ENCODE peak calls at places on chromosomes 7 and 10, in seven cellular contexts. P is upper lobe of left lung, H is uterus, X is Peyer's patch, O is IMR-90, W is right lobe of liver, D is tibial nerve. V is an unnamed sample.

GRCh38 chr7:157402388-157402703 is 65.5 kb downstream of the DNAJB6 start:
- DNase-seq in P (no peak), H (no peak), X (no peak), O (no peak), W (no peak), D (no peak), V (no peak)

GRCh38 chr10:102234866-102235597 is 6.3 kb downstream of the PITX3 start:
- DNase-seq in P (no peak), H (no peak), X (no peak), O (no peak), W (no peak), D (no peak), V (no peak)

GRCh38 chr10:105950410-105950809 is 1214.1 kb downstream of the SORCS1 start:
- DNase-seq in P (peak), H (peak), X (no peak), O (peak), W (no peak), D (peak), V (no peak)

GRCh38 chr10:63583397-63583796 is 62.2 kb downstream of the REEP3 start:
- DNase-seq in P (no peak), H (no peak), X (no peak), O (no peak), W (no peak), D (no peak), V (no peak)

GRCh38 chr7:112161253-112162160 is 44.7 kb downstream of the DOCK4 start:
- DNase-seq in P (no peak), H (no peak), X (no peak), O (no peak), W (no peak), D (no peak), V (no peak)

GRCh38 chr10:43128958-43129706 is 9.1 kb upstream of the CSGALNACT2 start:
- DNase-seq in P (no peak), H (no peak), X (no peak), O (peak), W (no peak), D (no peak), V (no peak)

GRCh38 chr7:33024189-33024757 is 38.3 kb downstream of the NT5C3A start:
- DNase-seq in P (no peak), H (no peak), X (no peak), O (peak), W (no peak), D (no peak), V (no peak)

GRCh38 chr7:6497637-6497905 is 49.8 kb upstream of the DAGLB start:
- DNase-seq in P (no peak), H (no peak), X (no peak), O (no peak), W (no peak), D (no peak), V (no peak)

GRCh38 chr7:138000081-138000701 is 1.7 kb downstream of the CREB3L2 start:
- DNase-seq in P (peak), H (peak), X (no peak), O (peak), W (no peak), D (peak), V (peak)

GRCh38 chr7:46839651-46840050 is 742.3 kb downstream of the TNS3 start:
- DNase-seq in P (no peak), H (no peak), X (no peak), O (peak), W (no peak), D (no peak), V (no peak)

GRCh38 chr7:41003031-41003925 is 699.6 kb downstream of the INHBA start:
- DNase-seq in P (peak), H (no peak), X (no peak), O (peak), W (no peak), D (no peak), V (no peak)

GRCh38 chr7:106126170-106126938 is 14.2 kb upstream of the SYPL1 start:
- DNase-seq in P (peak), H (no peak), X (no peak), O (peak), W (no peak), D (peak), V (no peak)

GRCh38 chr10:22420787-22421517 is 75.7 kb downstream of the SPAG6 start:
- DNase-seq in P (no peak), H (no peak), X (no peak), O (peak), W (no peak), D (no peak), V (no peak)

GRCh38 chr10:101266396-101267298 is 37.4 kb upstream of the LBX1 start:
- DNase-seq in P (no peak), H (no peak), X (no peak), O (no peak), W (no peak), D (no peak), V (no peak)

GRCh38 chr7:136687693-136688322 is 180.6 kb upstream of the CHRM2 start:
- DNase-seq in P (no peak), H (no peak), X (no peak), O (peak), W (no peak), D (peak), V (no peak)

GRCh38 chr10:16646474-16647059 is 124.9 kb upstream of the C1QL3 start:
- DNase-seq in P (no peak), H (no peak), X (no peak), O (no peak), W (no peak), D (no peak), V (no peak)

GRCh38 chr7:71208881-71209280 is 76.9 kb downstream of the GALNT17 start:
- DNase-seq in P (no peak), H (no peak), X (no peak), O (no peak), W (no peak), D (no peak), V (peak)

GRCh38 chr10:108721874-108722273 is 1201.4 kb downstream of the XPNPEP1 start:
- DNase-seq in P (no peak), H (no peak), X (no peak), O (no peak), W (no peak), D (no peak), V (no peak)

GRCh38 chr7:47785923-47786556 is 162.2 kb downstream of the PKD1L1 start:
- DNase-seq in P (no peak), H (no peak), X (no peak), O (no peak), W (no peak), D (no peak), V (no peak)

GRCh38 chr10:132900211-132900756 is 42.1 kb downstream of the CFAP46 start:
- DNase-seq in P (no peak), H (no peak), X (no peak), O (no peak), W (peak), D (no peak), V (no peak)

GRCh38 chr10:78717200-78717599 is 351.6 kb upstream of the ZMIZ1 start:
- DNase-seq in P (no peak), H (no peak), X (no peak), O (peak), W (no peak), D (no peak), V (no peak)

GRCh38 chr7:80392229-80393169 is 119.4 kb downstream of the GNAT3 start:
- DNase-seq in P (no peak), H (no peak), X (no peak), O (peak), W (peak), D (no peak), V (no peak)

GRCh38 chr7:17583786-17584185 is 285.3 kb downstream of the AHR start:
- DNase-seq in P (no peak), H (no peak), X (no peak), O (no peak), W (no peak), D (no peak), V (no peak)

GRCh38 chr10:114767101-114767588 is 54.4 kb upstream of the FHIP2A start:
- DNase-seq in P (no peak), H (no peak), X (no peak), O (peak), W (no peak), D (no peak), V (no peak)

GRCh38 chr7:100914879-100915442 is 19.3 kb upstream of the ACHE start:
- DNase-seq in P (peak), H (no peak), X (no peak), O (no peak), W (no peak), D (no peak), V (no peak)

GRCh38 chr10:22611425-22612111 is 102.8 kb downstream of the PIP4K2A start:
- DNase-seq in P (no peak), H (no peak), X (no peak), O (no peak), W (no peak), D (no peak), V (no peak)

GRCh38 chr7:150939052-150939810 is 38.9 kb downstream of the KCNH2 start:
- DNase-seq in P (no peak), H (no peak), X (no peak), O (no peak), W (peak), D (no peak), V (no peak)

GRCh38 chr7:78195281-78195680 is 396.7 kb downstream of the PHTF2 start:
- DNase-seq in P (no peak), H (no peak), X (no peak), O (no peak), W (no peak), D (no peak), V (no peak)

GRCh38 chr7:149817301-149817771 is 20.8 kb upstream of the ZNF862 start:
- DNase-seq in P (no peak), H (no peak), X (no peak), O (no peak), W (peak), D (no peak), V (no peak)

GRCh38 chr7:17495655-17496396 is 197.4 kb downstream of the AHR start:
- DNase-seq in P (no peak), H (no peak), X (no peak), O (no peak), W (no peak), D (no peak), V (no peak)

GRCh38 chr10:124669141-124669823 is 74.9 kb downstream of the FAM53B start:
- DNase-seq in P (no peak), H (no peak), X (no peak), O (no peak), W (no peak), D (no peak), V (no peak)

GRCh38 chr7:141115949-141116348 is 42.1 kb downstream of the TMEM178B start:
- DNase-seq in P (no peak), H (no peak), X (no peak), O (no peak), W (no peak), D (no peak), V (no peak)

GRCh38 chr7:8214162-8214897 is 47.6 kb downstream of the ICA1 start:
- DNase-seq in P (no peak), H (peak), X (no peak), O (peak), W (no peak), D (no peak), V (no peak)

GRCh38 chr10:9957352-9957751 is 1060.3 kb upstream of the CELF2 start:
- DNase-seq in P (peak), H (no peak), X (no peak), O (peak), W (no peak), D (no peak), V (no peak)

GRCh38 chr10:78937800-78938694 is 130.7 kb upstream of the ZMIZ1 start:
- DNase-seq in P (peak), H (no peak), X (no peak), O (no peak), W (no peak), D (no peak), V (no peak)

GRCh38 chr10:13891542-13892431 is 305.0 kb downstream of the PRPF18 start:
- DNase-seq in P (no peak), H (no peak), X (no peak), O (no peak), W (no peak), D (no peak), V (peak)

DNA sequence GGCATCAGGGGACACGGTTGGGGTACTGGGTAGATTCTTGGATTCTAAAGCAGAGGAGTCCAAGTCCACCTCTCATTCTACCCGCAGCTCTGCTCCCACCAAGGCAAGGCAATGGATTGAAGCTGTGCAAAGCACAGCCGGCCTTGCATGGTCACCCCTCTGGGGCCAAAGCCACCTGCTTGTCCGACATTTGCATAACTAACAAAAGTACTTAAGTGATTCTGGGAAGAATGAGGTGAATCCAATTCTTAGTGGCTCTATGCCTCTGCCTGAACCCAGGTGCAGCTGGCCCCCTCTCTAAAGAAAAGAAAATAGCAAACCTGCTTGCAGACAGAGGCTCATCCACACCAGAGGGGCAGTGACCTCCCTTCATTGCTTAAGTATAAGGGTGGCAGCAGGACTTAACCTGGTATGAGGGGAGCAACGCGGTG is 10.7 kb upstream of the COBL start:
- DNase-seq in P (no peak), H (no peak), X (no peak), O (no peak), W (no peak), D (no peak), V (no peak)
- TF ChIP-seq POLR2A in P (no peak), H (no peak), X (no peak), O (no peak), W (no peak), D (no peak), V (no peak)

GRCh38 chr7:18996583-18996982 is 120.9 kb downstream of the TWIST1 start:
- DNase-seq in P (no peak), H (no peak), X (no peak), O (no peak), W (no peak), D (no peak), V (no peak)
- H3K27ac ChIP-seq in P (no peak), H (no peak), X (no peak), O (no peak), W (no peak), D (no peak), V (no peak)

DNA sequence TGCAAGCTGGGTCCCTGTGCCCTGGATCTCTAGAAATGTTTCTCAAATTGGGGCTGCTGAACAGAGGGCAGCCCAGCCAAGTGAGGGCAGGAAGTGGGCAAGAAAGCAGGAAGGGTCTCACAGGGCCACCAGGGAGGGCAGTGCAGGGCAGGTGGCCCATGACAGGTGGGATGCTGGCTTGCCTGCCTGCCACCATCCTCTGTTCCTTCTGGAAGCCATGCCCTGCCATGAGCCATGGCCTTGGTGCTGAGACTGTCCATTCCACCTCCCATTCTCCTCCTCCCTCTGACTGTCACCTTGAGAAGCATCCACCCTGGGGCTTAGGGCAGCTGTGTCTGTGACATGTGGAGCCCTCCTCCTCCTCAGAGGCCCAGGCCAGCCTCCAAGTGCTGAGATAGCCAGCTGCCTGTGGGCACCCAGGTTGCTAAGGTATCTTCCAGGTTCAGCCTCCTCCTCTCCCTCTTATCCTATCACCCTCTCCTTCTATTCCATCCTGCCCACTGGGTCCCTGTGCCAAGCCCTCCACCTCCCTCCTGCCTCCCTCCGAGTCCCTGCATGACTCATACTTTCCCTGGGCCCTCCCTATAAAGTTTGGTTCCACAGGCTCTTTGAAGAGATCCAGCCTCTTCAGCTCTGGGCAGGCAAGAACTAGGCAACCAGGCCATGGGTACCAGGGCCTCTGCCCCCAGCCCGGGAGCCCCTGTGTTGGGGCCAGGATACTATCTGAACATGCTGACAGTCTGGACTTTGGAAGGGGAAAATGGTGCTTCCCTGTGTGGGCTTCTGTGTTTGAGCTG is 1.3 kb downstream of the VSIR start:
- DNase-seq in P (peak), H (peak), X (peak), O (peak), W (no peak), D (peak), V (peak)
- TF ChIP-seq POLR2A in P (peak), H (peak), X (no peak), O (no peak), W (no peak), D (peak), V (peak)

GRCh38 chr10:62451606-62451965 is 77.4 kb downstream of the ZNF365 start:
- DNase-seq in P (no peak), H (no peak), X (no peak), O (no peak), W (no peak), D (no peak), V (no peak)
- H3K27ac ChIP-seq in P (no peak), H (no peak), X (no peak), O (no peak), W (no peak), D (no peak), V (no peak)

GRCh38 chr7:4726051-4726450 is 44.0 kb downstream of the FOXK1 start:
- DNase-seq in P (no peak), H (no peak), X (no peak), O (no peak), W (no peak), D (no peak), V (no peak)

GRCh38 chr7:4724648-4725013 is 42.5 kb downstream of the FOXK1 start:
- DNase-seq in P (no peak), H (peak), X (no peak), O (peak), W (no peak), D (no peak), V (no peak)

GRCh38 chr7:4726568-4726967 is 44.5 kb downstream of the FOXK1 start:
- DNase-seq in P (no peak), H (no peak), X (no peak), O (no peak), W (no peak), D (no peak), V (no peak)

GRCh38 chr7:4722960-4723359 is 40.9 kb downstream of the FOXK1 start:
- DNase-seq in P (no peak), H (no peak), X (no peak), O (no peak), W (no peak), D (no peak), V (no peak)

GRCh38 chr7:4725014-4725951 is 43.2 kb downstream of the FOXK1 start:
- DNase-seq in P (peak), H (peak), X (peak), O (peak), W (peak), D (peak), V (peak)
- TF ChIP-seq POLR2A in P (peak), H (peak), X (no peak), O (peak), W (peak), D (peak), V (peak)

GRCh38 chr7:84193787-84194186 is 802 bp downstream of the SEMA3A start:
- DNase-seq in P (no peak), H (no peak), X (no peak), O (no peak), W (no peak), D (no peak), V (no peak)

GRCh38 chr7:84191842-84192241 is 2.7 kb downstream of the SEMA3A start:
- DNase-seq in P (no peak), H (no peak), X (no peak), O (peak), W (no peak), D (no peak), V (no peak)

GRCh38 chr7:84194484-84195260 is at the start of gene SEMA3A:
- DNase-seq in P (peak), H (no peak), X (no peak), O (peak), W (no peak), D (peak), V (no peak)

GRCh38 chr7:84195295-84196006 is 862 bp upstream of the SEMA3A start:
- DNase-seq in P (no peak), H (no peak), X (no peak), O (no peak), W (no peak), D (no peak), V (no peak)

GRCh38 chr7:84196007-84196551 is 1.5 kb upstream of the SEMA3A start:
- DNase-seq in P (no peak), H (no peak), X (no peak), O (peak), W (no peak), D (no peak), V (no peak)
- H3K27ac ChIP-seq in P (peak), H (no peak), X (no peak), O (peak), W (no peak), D (no peak), V (no peak)

GRCh38 chr10:62079885-62080559 is 178.5 kb downstream of the ARID5B start:
- DNase-seq in P (no peak), H (no peak), X (no peak), O (no peak), W (no peak), D (no peak), V (no peak)
- TF ChIP-seq POLR2A in P (no peak), H (no peak), X (no peak), O (no peak), W (no peak), D (no peak), V (no peak)

DNA sequence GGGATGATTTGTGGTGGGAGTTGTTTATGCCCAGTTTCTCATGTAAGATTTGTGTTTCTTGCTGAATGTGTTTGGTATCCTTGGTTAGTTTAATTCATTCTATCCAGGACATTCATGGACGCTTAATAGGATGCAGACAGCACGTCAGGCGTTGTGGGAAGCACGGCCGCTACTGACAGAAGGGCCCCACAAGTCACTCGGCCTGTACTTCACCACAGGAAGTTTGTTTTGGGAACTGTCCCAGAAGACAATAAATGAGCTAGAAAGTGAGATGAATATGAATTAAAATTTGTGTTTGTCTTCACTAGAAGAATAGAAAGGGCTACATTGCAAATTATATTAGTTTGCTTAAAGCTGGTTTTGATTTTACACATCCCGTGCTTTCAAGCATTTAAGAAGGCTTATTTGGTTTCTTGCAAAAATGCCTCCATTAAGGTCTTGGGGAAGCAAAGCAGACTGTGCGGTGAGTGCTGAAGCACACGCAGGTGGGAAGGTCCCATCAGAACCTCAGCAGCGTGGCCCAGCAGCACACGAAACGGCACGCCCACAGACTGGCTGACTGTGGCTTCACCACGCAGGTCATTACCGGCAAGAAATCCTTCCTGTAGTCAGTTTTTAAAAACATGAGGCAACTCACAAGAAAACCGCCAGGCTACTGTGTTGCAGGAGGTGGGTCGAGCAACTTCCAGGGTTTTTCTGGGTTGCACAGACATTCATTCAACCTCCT is 74.1 kb downstream of the VIPR2 start:
- DNase-seq in P (no peak), H (no peak), X (no peak), O (no peak), W (no peak), D (no peak), V (no peak)
- H3K27ac ChIP-seq in P (no peak), H (peak), X (no peak), O (no peak), W (no peak), D (no peak), V (no peak)

V was measured in ovary.